ENCODE peak calls at places on chromosomes 1 and 21, in six cellular contexts. I, C, W, F, J and E are unnamed samples.

GRCh38 chr1:172663726-172664125 is 4.8 kb downstream of the FASLG start:
- DNase-seq in J (no peak), F (peak), I (no peak), W (no peak), C (no peak), E (no peak)

GRCh38 chr1:42504535-42505128 is 41.5 kb downstream of the CCDC30 start:
- DNase-seq in I (no peak), W (no peak), F (peak), C (no peak), J (peak), E (no peak)

GRCh38 chr1:246142320-246142893 is 364.7 kb downstream of the SMYD3 start:
- DNase-seq in W (peak), F (peak), J (no peak), C (no peak), I (no peak), E (peak)

GRCh38 chr1:53850082-53850673 is 12.1 kb upstream of the NDC1 start:
- DNase-seq in I (no peak), F (no peak), W (no peak), C (no peak), J (no peak), E (no peak)

GRCh38 chr1:186208405-186209129 is 166.5 kb downstream of the TPR start:
- DNase-seq in C (no peak), W (no peak), J (no peak), F (peak), I (peak), E (no peak)

GRCh38 chr1:53964109-53964508 is 18.0 kb downstream of the LRRC42 start:
- DNase-seq in W (no peak), F (no peak), I (no peak), C (no peak), J (no peak), E (no peak)

GRCh38 chr1:10677508-10678364 is 118.7 kb downstream of the CASZ1 start:
- DNase-seq in F (no peak), J (no peak), C (no peak), I (peak), W (peak), E (no peak)

GRCh38 chr1:51575406-51576084 is 41.3 kb upstream of the OSBPL9 start:
- DNase-seq in J (no peak), C (no peak), F (no peak), W (no peak), I (no peak), E (no peak)

GRCh38 chr1:180881806-180882509 is 30.7 kb upstream of the KIAA1614 start:
- DNase-seq in J (peak), F (peak), I (peak), W (peak), C (peak), E (peak)

GRCh38 chr1:175572932-175573871 is 170.2 kb downstream of the TNR start:
- DNase-seq in J (no peak), W (peak), C (no peak), F (no peak), I (no peak), E (no peak)

GRCh38 chr1:226550671-226551041 is 2.1 kb downstream of the STUM start:
- DNase-seq in W (no peak), F (no peak), I (no peak), C (no peak), J (no peak), E (no peak)

GRCh38 chr1:116268211-116268610 is 104.8 kb upstream of the ATP1A1 start:
- DNase-seq in F (peak), I (no peak), C (peak), W (peak), J (no peak), E (no peak)

GRCh38 chr1:10639301-10640078 is 157.0 kb downstream of the CASZ1 start:
- DNase-seq in F (no peak), I (no peak), C (no peak), W (no peak), J (no peak), E (no peak)

GRCh38 chr21:26115899-26116298 is 54.7 kb downstream of the APP start:
- DNase-seq in I (no peak), C (no peak), F (peak), W (no peak), J (no peak), E (no peak)

GRCh38 chr1:29473167-29473855 is 237.0 kb downstream of the PTPRU start:
- DNase-seq in I (no peak), F (no peak), J (no peak), W (no peak), C (no peak), E (no peak)

GRCh38 chr21:34938079-34938764 is 110.9 kb downstream of the RUNX1 start:
- DNase-seq in J (no peak), I (no peak), C (no peak), W (no peak), F (peak), E (no peak)

GRCh38 chr1:160739098-160739511 is at the start of gene SLAMF7:
- DNase-seq in F (peak), W (no peak), J (no peak), C (peak), I (no peak), E (no peak)

GRCh38 chr1:111620412-111620971 is 903 bp downstream of the RAP1A start:
- DNase-seq in C (no peak), J (peak), W (no peak), F (peak), I (no peak), E (no peak)

GRCh38 chr1:16111771-16112557 is 38.5 kb upstream of the FAM131C start:
- DNase-seq in J (no peak), C (no peak), I (no peak), F (no peak), W (peak), E (no peak)

GRCh38 chr1:248243204-248243603 is 12.0 kb downstream of the OR2M4 start:
- DNase-seq in J (peak), C (peak), I (peak), W (no peak), F (peak), E (no peak)

GRCh38 chr1:236689713-236690569 is 3.6 kb downstream of the ACTN2 start:
- DNase-seq in W (no peak), F (no peak), C (no peak), I (no peak), J (no peak), E (no peak)

GRCh38 chr1:221919341-221919740 is 177.5 kb upstream of the DUSP10 start:
- DNase-seq in C (peak), J (no peak), W (no peak), I (no peak), F (no peak), E (no peak)

GRCh38 chr21:31908106-31909031 is 35.5 kb downstream of the HUNK start:
- DNase-seq in F (peak), C (no peak), I (peak), W (peak), J (no peak), E (no peak)

DNA sequence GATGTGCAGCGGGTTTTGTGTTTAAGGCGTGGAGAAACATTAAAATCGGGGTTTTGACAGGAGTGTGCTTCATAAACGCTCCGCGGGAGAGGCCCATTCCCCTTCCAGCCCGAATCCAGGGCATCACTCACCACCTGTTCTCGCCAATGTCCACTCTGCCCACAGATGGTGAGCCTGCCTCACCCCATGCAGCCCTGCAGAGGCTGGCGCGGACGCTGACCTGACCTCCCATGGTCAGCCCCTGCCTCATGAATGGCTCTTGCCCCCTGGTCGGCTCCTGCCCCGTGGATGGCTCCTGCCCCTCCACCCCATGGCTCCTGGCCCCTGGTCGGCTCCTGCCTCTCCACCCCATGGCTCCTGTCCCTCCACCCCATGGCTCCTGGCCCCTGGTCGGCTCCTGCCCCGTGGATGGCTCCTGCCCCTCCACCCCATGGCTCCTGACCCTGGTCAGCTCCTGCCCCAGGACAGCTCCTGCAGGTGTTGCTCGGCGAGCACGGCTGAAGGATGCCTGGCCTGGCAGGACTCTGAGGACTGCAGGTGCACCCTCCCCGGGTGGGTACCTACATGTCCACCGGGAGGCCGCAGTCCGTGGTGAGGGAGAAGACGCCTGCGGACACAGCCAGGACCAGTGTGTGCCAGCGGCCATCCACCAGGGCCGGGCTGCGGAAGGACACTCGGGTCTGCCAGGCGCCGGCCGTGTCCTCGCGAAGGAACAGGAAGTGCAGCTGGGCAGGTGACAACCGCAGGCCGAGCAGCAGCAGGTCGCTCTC is 6.7 kb downstream of the KRTAP10-1 start:
- DNase-seq in W (no peak), C (no peak), J (no peak), I (no peak), F (no peak), E (no peak)
- TF ChIP-seq EZH2phosphoT487 in W (no peak), C (no peak), J (no peak), I (no peak), F (no peak), E (no peak)

GRCh38 chr1:20993716-20994115 is 183.0 kb downstream of the EIF4G3 start:
- DNase-seq in W (no peak), J (no peak), C (no peak), I (no peak), F (no peak), E (no peak)
- H3K4me3 ChIP-seq in W (no peak), J (no peak), C (no peak), I (no peak), F (no peak), E (no peak)

GRCh38 chr1:120954736-120955135 is 65.2 kb downstream of the PPIAL4A start:
- DNase-seq in I (no peak), W (no peak), C (no peak), F (no peak), J (no peak), E (no peak)
- TF ChIP-seq EZH2phosphoT487 in I (no peak), W (no peak), C (no peak), F (no peak), J (no peak), E (no peak)

GRCh38 chr1:230170153-230170547 is 103.1 kb downstream of the GALNT2 start:
- DNase-seq in C (no peak), F (no peak), W (no peak), I (no peak), J (no peak), E (no peak)

GRCh38 chr1:230167419-230167852 is 100.4 kb downstream of the GALNT2 start:
- DNase-seq in F (peak), C (peak), W (no peak), I (peak), J (peak), E (peak)

GRCh38 chr1:230171337-230172015 is 104.4 kb downstream of the GALNT2 start:
- DNase-seq in W (no peak), J (no peak), I (no peak), C (no peak), F (peak), E (no peak)

GRCh38 chr1:230170610-230171009 is 103.6 kb downstream of the GALNT2 start:
- DNase-seq in W (no peak), J (no peak), I (no peak), F (no peak), C (no peak), E (no peak)

GRCh38 chr1:230169454-230170152 is 102.6 kb downstream of the GALNT2 start:
- DNase-seq in W (no peak), F (no peak), I (no peak), J (peak), C (peak), E (no peak)
- H3K4me3 ChIP-seq in W (no peak), F (no peak), I (no peak), J (peak), C (no peak), E (no peak)

GRCh38 chr1:36092798-36093185 is 4.1 kb downstream of the ADPRS start:
- DNase-seq in I (no peak), F (no peak), J (no peak), C (no peak), W (no peak), E (no peak)
- TF ChIP-seq EZH2phosphoT487 in I (no peak), F (no peak), J (no peak), C (no peak), W (no peak), E (no peak)